ENCODE peak calls at places on chromosomes 4 and X, in six cellular contexts. J is mesenchymal stem cell, R is neuronal stem cell, S is IMR-90, D is H1, F is trophoblast cell. W is an unnamed sample.

GRCh38 chrX:42954880-42955279 is 176.9 kb upstream of the PPP1R2C start:
- DNase-seq in R (no peak), S (no peak), J (no peak), D (no peak), F (no peak), W (no peak)

GRCh38 chr4:15894923-15895411 is 43.6 kb downstream of the FGFBP1 start:
- DNase-seq in D (no peak), J (peak; percentile 18), R (no peak), F (peak; percentile 47), S (peak; percentile 18), W (no peak)

GRCh38 chr4:40311811-40312346 is 23.3 kb upstream of the CHRNA9 start:
- DNase-seq in F (no peak), J (no peak), S (no peak), R (no peak), D (no peak), W (peak; percentile 55)

GRCh38 chr4:154164931-154165839 is 326.4 kb downstream of the DCHS2 start:
- DNase-seq in R (no peak), D (no peak), S (peak; percentile 77), J (peak; percentile 98), F (peak; percentile 85), W (peak; percentile 53)

GRCh38 chrX:310621-311155 is 7.9 kb downstream of the GTPBP6 start:
- DNase-seq in D (no peak), J (no peak), R (no peak), F (no peak), S (no peak), W (no peak)

GRCh38 chr4:143713556-143714289 is 13.2 kb upstream of the FREM3 start:
- DNase-seq in F (no peak), R (no peak), D (no peak), S (no peak), J (no peak), W (no peak)

GRCh38 chr4:37601527-37601926 is 84.6 kb downstream of the RELL1 start:
- DNase-seq in J (peak; percentile 66), F (peak; percentile 94), D (no peak), S (peak; percentile 56), R (no peak), W (no peak)

GRCh38 chr4:134934036-134934806 is 732.6 kb upstream of the PABPC4L start:
- DNase-seq in J (no peak), R (no peak), F (peak; percentile 79), D (no peak), S (no peak), W (peak; percentile 74)

GRCh38 chrX:64204252-64204651 is 1.3 kb downstream of the AMER1 start:
- DNase-seq in F (no peak), D (no peak), S (peak; percentile 1), R (no peak), J (peak; percentile 2), W (peak; percentile 4)

GRCh38 chr4:99300934-99301333 is 10.1 kb upstream of the ADH1A start:
- DNase-seq in D (no peak), F (peak; percentile 51), J (peak; percentile 84), S (peak; percentile 97), R (no peak), W (no peak)

GRCh38 chr4:107058828-107059227 is 22.7 kb upstream of the DKK2 start:
- DNase-seq in J (no peak), S (no peak), R (no peak), D (no peak), F (no peak), W (no peak)

GRCh38 chrX:98371994-98372393 is 1488.3 kb downstream of the RPA4 start:
- DNase-seq in J (no peak), F (peak; percentile 0), S (no peak), R (no peak), D (no peak), W (peak; percentile 58)

GRCh38 chrX:55867254-55867653 is 149.7 kb downstream of the RRAGB start:
- DNase-seq in D (no peak), S (peak; percentile 2), F (no peak), J (peak; percentile 2), R (no peak), W (no peak)

GRCh38 chr4:86451560-86452322 is 91.9 kb upstream of the MAPK10 start:
- DNase-seq in S (peak; percentile 30), R (no peak), D (no peak), F (peak; percentile 63), J (peak; percentile 34), W (peak; percentile 95)

GRCh38 chr4:94408549-94409374 is 43.0 kb upstream of the PDLIM5 start:
- DNase-seq in S (peak; percentile 51), R (no peak), F (peak; percentile 95), D (no peak), J (peak; percentile 77), W (peak; percentile 58)

GRCh38 chrX:102155806-102156179 is at the start of gene BEX5:
- DNase-seq in J (no peak), F (no peak), R (peak; percentile 61), D (peak; percentile 21), S (no peak), W (peak; percentile 91)

GRCh38 chrX:129996120-129996519 is 13.7 kb downstream of the BCORL1 start:
- DNase-seq in F (peak; percentile 19), J (no peak), R (no peak), S (peak; percentile 16), D (no peak), W (no peak)

GRCh38 chr4:30386266-30386895 is 333.8 kb upstream of the PCDH7 start:
- DNase-seq in S (peak; percentile 77), F (no peak), J (peak; percentile 54), R (no peak), D (no peak), W (no peak)

GRCh38 chr4:176360446-176360845 is 40.7 kb downstream of the SPCS3 start:
- DNase-seq in F (no peak), J (no peak), S (peak; percentile 39), R (no peak), D (no peak), W (no peak)

GRCh38 chr4:118969359-118969758 is 80.7 kb downstream of the SYNPO2 start:
- DNase-seq in J (peak; percentile 70), F (peak; percentile 44), S (peak; percentile 82), D (no peak), R (no peak), W (peak; percentile 44)

GRCh38 chr4:169208090-169208455 is 62.7 kb downstream of the SH3RF1 start:
- DNase-seq in F (no peak), S (no peak), D (no peak), J (no peak), R (peak; percentile 73), W (no peak)

GRCh38 chr4:39548425-39549067 is 21.3 kb upstream of the UGDH start:
- DNase-seq in F (peak; percentile 72), J (peak; percentile 29), R (no peak), S (peak; percentile 45), D (no peak), W (no peak)

GRCh38 chr4:130747842-130748241 is 1651.9 kb downstream of the C4orf33 start:
- DNase-seq in R (no peak), F (no peak), D (no peak), S (no peak), J (peak; percentile 18), W (peak; percentile 32)

GRCh38 chrX:67544281-67544680 is 460 bp downstream of the AR start:
- DNase-seq in S (no peak), J (peak; percentile 38), R (peak; percentile 17), F (no peak), D (no peak), W (peak; percentile 31)

GRCh38 chr4:133565379-133565778 is 416.3 kb downstream of the PCDH10 start:
- DNase-seq in S (peak; percentile 7), J (peak; percentile 64), R (no peak), D (no peak), F (no peak), W (no peak)

GRCh38 chr4:120922390-120923200 is at the start of gene PRDM5:
- DNase-seq in S (peak; percentile 40), R (peak; percentile 64), J (peak; percentile 60), D (peak; percentile 43), F (peak; percentile 71), W (peak; percentile 76)

GRCh38 chr4:37891221-37892159 is 606 bp downstream of the TBC1D1 start:
- DNase-seq in R (peak; percentile 24), F (peak; percentile 28), J (peak; percentile 14), D (no peak), S (peak; percentile 4), W (peak; percentile 13)

GRCh38 chr4:137039369-137039768 is 492.9 kb downstream of the PCDH18 start:
- DNase-seq in J (no peak), S (no peak), F (no peak), R (no peak), D (no peak), W (no peak)

GRCh38 chr4:137043184-137043583 is 489.1 kb downstream of the PCDH18 start:
- DNase-seq in D (no peak), R (no peak), S (no peak), F (no peak), J (no peak), W (no peak)
- H3K4me3 ChIP-seq in D (no peak overlapping the region), R (no peak overlapping the region), S (no peak overlapping the region), F (no peak overlapping the region), J (no peak overlapping the region), W (no peak overlapping the region)

GRCh38 chrX:2330487-2330886 is 170.3 kb downstream of the DHRSX start:
- DNase-seq in D (no peak), J (no peak), F (no peak), S (no peak), R (no peak), W (no peak)
- H3K4me1 ChIP-seq in D (no peaks in the 10 kb centered on the region), J (no peaks in the 10 kb centered on the region), F (no peaks in the 10 kb centered on the region), S (no peaks in the 10 kb centered on the region), R (peaks cover 4% of the 10 kb centered on the region), W (no peaks in the 10 kb centered on the region)

GRCh38 chr4:2714071-2714770 is 41.9 kb downstream of the TNIP2 start:
- DNase-seq in S (peak; percentile 71), D (no peak), R (no peak), J (no peak), F (no peak), W (peak; percentile 13)
- H2AK5ac ChIP-seq in S (no peak overlapping the region), D (no peak overlapping the region), R (no peak overlapping the region), J (no peak overlapping the region), F (no peak overlapping the region), W (no peak overlapping the region)

GRCh38 chrX:10278716-10279115 is 121.9 kb downstream of the CLCN4 start:
- DNase-seq in D (no peak), S (no peak), F (no peak), R (no peak), J (no peak), W (no peak)
- H3K4me3 ChIP-seq in D (no peak overlapping the region), S (no peak overlapping the region), F (no peak overlapping the region), R (no peak overlapping the region), J (no peak overlapping the region), W (no peak overlapping the region)

DNA sequence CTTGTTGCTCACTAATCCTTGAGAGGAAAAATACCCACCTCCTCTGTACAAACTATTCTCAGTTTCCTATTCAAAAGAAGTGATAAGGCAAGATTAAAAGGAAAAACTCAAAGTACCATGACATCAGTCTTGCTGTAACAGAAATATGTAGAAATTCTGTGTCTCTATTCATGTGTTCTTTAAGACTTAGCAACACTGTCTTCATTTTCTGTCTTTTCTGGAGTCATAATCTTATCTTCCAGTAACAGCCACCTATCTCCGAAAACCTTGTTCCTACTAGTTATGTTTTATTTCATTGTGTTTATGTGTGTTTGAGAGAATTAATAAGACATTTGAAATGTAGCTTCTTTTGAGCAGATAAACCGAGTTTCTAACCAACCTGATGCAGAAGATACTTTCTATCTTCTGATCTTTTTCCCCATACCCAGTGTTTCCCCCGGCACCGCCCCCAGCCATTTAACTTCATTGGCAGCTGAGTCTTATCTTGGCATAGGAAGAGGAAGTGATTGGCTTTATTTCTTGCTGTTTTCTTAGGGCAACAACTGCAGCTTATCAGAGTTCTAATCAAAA is 8.1 kb downstream of the FAM241A start:
- DNase-seq in S (no peak), D (no peak), R (no peak), F (no peak), J (no peak), W (peak; percentile 40)
- H3K4me1 ChIP-seq in S (no peaks in the 10 kb centered on the region), D (no peaks in the 10 kb centered on the region), R (no peaks in the 10 kb centered on the region), F (no peaks in the 10 kb centered on the region), J (no peaks in the 10 kb centered on the region), W (no peaks in the 10 kb centered on the region)

GRCh38 chr4:147782087-147782781 is 50.3 kb downstream of the ARHGAP10 start:
- DNase-seq in S (peak; percentile 70), R (no peak), D (no peak), J (peak; percentile 75), F (peak; percentile 70), W (no peak)
- H2AK5ac ChIP-seq in S (no peak overlapping the region), R (no peak overlapping the region), D (no peak overlapping the region), J (no peak overlapping the region), F (no peak overlapping the region), W (no peak overlapping the region)

W was measured in mesendoderm.